ENCODE peak calls at places on chromosome 1, in seven cellular contexts. One of them, this sample, is unnamed.
A peak's percentile ranks its signal among the peaks of the same experiment; 100 is the strongest.

GRCh38 chr1:36258960-36259344 is 34.7 kb downstream of the THRAP3 start:
- DNase-seq in right lobe of liver: no peak
- DNase-seq in right atrium auricular region: no peak
- DNase-seq in PC-3: no peak
- DNase-seq in H7: no peak
- DNase-seq in sigmoid colon: no peak
- DNase-seq in testis: no peak
- DNase-seq in this sample: no peak

GRCh38 chr1:13804240-13804633 is 104.2 kb downstream of the PRDM2 start:
- DNase-seq in right lobe of liver: no peak
- DNase-seq in H7: no peak
- DNase-seq in testis: no peak
- DNase-seq in right atrium auricular region: no peak
- DNase-seq in sigmoid colon: no peak
- DNase-seq in PC-3: no peak
- DNase-seq in this sample: no peak

GRCh38 chr1:165383067-165383466 is 26.6 kb upstream of the LMX1A start:
- DNase-seq in right atrium auricular region: peak; percentile 74
- DNase-seq in testis: peak; percentile 20
- DNase-seq in sigmoid colon: peak; percentile 85
- DNase-seq in H7: no peak
- DNase-seq in PC-3: peak; percentile 70
- DNase-seq in right lobe of liver: no peak
- DNase-seq in this sample: peak; percentile 93

GRCh38 chr1:54989968-54990810 is 8.5 kb upstream of the BSND start:
- DNase-seq in right atrium auricular region: no peak
- DNase-seq in right lobe of liver: no peak
- DNase-seq in sigmoid colon: no peak
- DNase-seq in H7: no peak
- DNase-seq in PC-3: no peak
- DNase-seq in testis: no peak
- DNase-seq in this sample: no peak

GRCh38 chr1:53585116-53585515 is 125.9 kb downstream of the DMRTB1 start:
- DNase-seq in PC-3: no peak
- DNase-seq in right lobe of liver: no peak
- DNase-seq in testis: no peak
- DNase-seq in H7: no peak
- DNase-seq in right atrium auricular region: no peak
- DNase-seq in sigmoid colon: peak; percentile 55
- DNase-seq in this sample: no peak

GRCh38 chr1:100616121-100616621 is 78.2 kb downstream of the GPR88 start:
- DNase-seq in PC-3: no peak
- DNase-seq in right atrium auricular region: no peak
- DNase-seq in testis: no peak
- DNase-seq in H7: no peak
- DNase-seq in right lobe of liver: no peak
- DNase-seq in sigmoid colon: no peak
- DNase-seq in this sample: no peak

GRCh38 chr1:48415050-48415449 is 57.0 kb downstream of the SPATA6 start:
- DNase-seq in testis: no peak
- DNase-seq in right atrium auricular region: no peak
- DNase-seq in sigmoid colon: no peak
- DNase-seq in right lobe of liver: no peak
- DNase-seq in H7: no peak
- DNase-seq in PC-3: no peak
- DNase-seq in this sample: no peak

GRCh38 chr1:87765686-87766085 is 437.0 kb downstream of the LMO4 start:
- DNase-seq in right atrium auricular region: no peak
- DNase-seq in sigmoid colon: no peak
- DNase-seq in right lobe of liver: no peak
- DNase-seq in H7: no peak
- DNase-seq in testis: no peak
- DNase-seq in PC-3: peak; percentile 1
- DNase-seq in this sample: no peak

GRCh38 chr1:175269151-175269550 is 76.6 kb upstream of the KIAA0040 start:
- DNase-seq in right atrium auricular region: no peak
- DNase-seq in PC-3: peak; percentile 70
- DNase-seq in sigmoid colon: no peak
- DNase-seq in testis: no peak
- DNase-seq in right lobe of liver: no peak
- DNase-seq in H7: no peak
- DNase-seq in this sample: no peak

GRCh38 chr1:105337427-105337826 is 1587.7 kb downstream of the AMY1C start:
- DNase-seq in sigmoid colon: no peak
- DNase-seq in H7: no peak
- DNase-seq in PC-3: no peak
- DNase-seq in testis: no peak
- DNase-seq in right atrium auricular region: no peak
- DNase-seq in right lobe of liver: no peak
- DNase-seq in this sample: no peak

GRCh38 chr1:183096889-183097288 is 73.7 kb downstream of the LAMC1 start:
- DNase-seq in right atrium auricular region: no peak
- DNase-seq in PC-3: no peak
- DNase-seq in testis: peak; percentile 64
- DNase-seq in sigmoid colon: peak; percentile 77
- DNase-seq in right lobe of liver: no peak
- DNase-seq in H7: no peak
- DNase-seq in this sample: no peak

DNA sequence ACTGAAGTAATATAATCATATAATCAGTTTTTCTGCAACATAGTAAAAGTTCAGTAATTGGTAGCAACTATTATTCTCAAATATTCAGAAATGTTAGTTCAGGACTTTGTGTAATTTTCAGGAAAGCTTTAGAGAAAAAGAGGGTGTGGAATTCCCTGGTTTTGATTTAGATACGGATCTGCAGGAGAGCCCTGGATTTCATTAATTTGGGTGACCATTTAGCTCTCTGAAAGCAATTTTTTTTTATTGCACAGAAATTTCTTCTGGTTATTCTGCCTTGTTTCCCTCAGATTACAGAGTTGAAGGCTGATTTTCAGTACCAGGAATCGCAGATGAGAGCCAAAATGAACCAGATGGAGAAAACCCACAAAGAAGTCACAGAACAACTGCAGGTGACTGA is 13.8 kb upstream of the STX12 start:
- DNase-seq in testis: no peak
- DNase-seq in right atrium auricular region: no peak
- DNase-seq in PC-3: no peak
- DNase-seq in H7: no peak
- DNase-seq in sigmoid colon: no peak
- DNase-seq in right lobe of liver: no peak
- DNase-seq in this sample: no peak
- H3K36me3 ChIP-seq in testis: no peaks in the 10 kb centered on the region
- H3K36me3 ChIP-seq in right atrium auricular region: peaks cover 52% of the 10 kb centered on the region
- H3K36me3 ChIP-seq in PC-3: no peaks in the 10 kb centered on the region
- H3K36me3 ChIP-seq in H7: peaks cover 2% of the 10 kb centered on the region
- H3K36me3 ChIP-seq in sigmoid colon: peaks cover 35% of the 10 kb centered on the region
- H3K36me3 ChIP-seq in right lobe of liver: peaks cover 6% of the 10 kb centered on the region
- H3K36me3 ChIP-seq in this sample: peaks cover 38% of the 10 kb centered on the region

GRCh38 chr1:41844781-41845180 is 73.9 kb downstream of the HIVEP3 start:
- DNase-seq in right lobe of liver: no peak
- DNase-seq in PC-3: no peak
- DNase-seq in testis: no peak
- DNase-seq in right atrium auricular region: no peak
- DNase-seq in H7: no peak
- DNase-seq in sigmoid colon: no peak
- DNase-seq in this sample: no peak

GRCh38 chr1:41847011-41847410 is 71.7 kb downstream of the HIVEP3 start:
- DNase-seq in testis: no peak
- DNase-seq in PC-3: no peak
- DNase-seq in sigmoid colon: no peak
- DNase-seq in right atrium auricular region: no peak
- DNase-seq in right lobe of liver: no peak
- DNase-seq in H7: no peak
- DNase-seq in this sample: no peak

GRCh38 chr1:41847733-41848132 is 71.0 kb downstream of the HIVEP3 start:
- DNase-seq in testis: no peak
- DNase-seq in PC-3: no peak
- DNase-seq in right lobe of liver: no peak
- DNase-seq in right atrium auricular region: no peak
- DNase-seq in sigmoid colon: no peak
- DNase-seq in H7: no peak
- DNase-seq in this sample: no peak

GRCh38 chr1:41848216-41848952 is 70.3 kb downstream of the HIVEP3 start:
- DNase-seq in right atrium auricular region: no peak
- DNase-seq in testis: no peak
- DNase-seq in sigmoid colon: no peak
- DNase-seq in H7: no peak
- DNase-seq in PC-3: no peak
- DNase-seq in right lobe of liver: no peak
- DNase-seq in this sample: no peak

GRCh38 chr1:41846595-41846994 is 72.1 kb downstream of the HIVEP3 start:
- DNase-seq in PC-3: peak; percentile 43
- DNase-seq in H7: no peak
- DNase-seq in right lobe of liver: no peak
- DNase-seq in sigmoid colon: no peak
- DNase-seq in right atrium auricular region: no peak
- DNase-seq in testis: no peak
- DNase-seq in this sample: no peak
- H3K36me3 ChIP-seq in PC-3: no peaks in the 10 kb centered on the region
- H3K36me3 ChIP-seq in H7: no peaks in the 10 kb centered on the region
- H3K36me3 ChIP-seq in right lobe of liver: no peaks in the 10 kb centered on the region
- H3K36me3 ChIP-seq in sigmoid colon: no peaks in the 10 kb centered on the region
- H3K36me3 ChIP-seq in right atrium auricular region: no peaks in the 10 kb centered on the region
- H3K36me3 ChIP-seq in testis: no peaks in the 10 kb centered on the region
- H3K36me3 ChIP-seq in this sample: no peaks in the 10 kb centered on the region

GRCh38 chr1:17691147-17691634 is 63.9 kb upstream of the ACTL8 start:
- DNase-seq in H7: no peak
- DNase-seq in right atrium auricular region: no peak
- DNase-seq in PC-3: no peak
- DNase-seq in testis: no peak
- DNase-seq in right lobe of liver: no peak
- DNase-seq in sigmoid colon: no peak
- DNase-seq in this sample: no peak

GRCh38 chr1:17686258-17686657 is 68.9 kb upstream of the ACTL8 start:
- DNase-seq in PC-3: no peak
- DNase-seq in H7: no peak
- DNase-seq in right lobe of liver: no peak
- DNase-seq in testis: no peak
- DNase-seq in sigmoid colon: no peak
- DNase-seq in right atrium auricular region: no peak
- DNase-seq in this sample: no peak

GRCh38 chr1:17687125-17687524 is 68.0 kb upstream of the ACTL8 start:
- DNase-seq in right atrium auricular region: no peak
- DNase-seq in PC-3: no peak
- DNase-seq in sigmoid colon: no peak
- DNase-seq in testis: no peak
- DNase-seq in right lobe of liver: no peak
- DNase-seq in H7: no peak
- DNase-seq in this sample: no peak

GRCh38 chr1:17684810-17685209 is 70.3 kb upstream of the ACTL8 start:
- DNase-seq in PC-3: no peak
- DNase-seq in right atrium auricular region: no peak
- DNase-seq in testis: no peak
- DNase-seq in H7: peak; percentile 79
- DNase-seq in sigmoid colon: no peak
- DNase-seq in right lobe of liver: no peak
- DNase-seq in this sample: no peak

DNA sequence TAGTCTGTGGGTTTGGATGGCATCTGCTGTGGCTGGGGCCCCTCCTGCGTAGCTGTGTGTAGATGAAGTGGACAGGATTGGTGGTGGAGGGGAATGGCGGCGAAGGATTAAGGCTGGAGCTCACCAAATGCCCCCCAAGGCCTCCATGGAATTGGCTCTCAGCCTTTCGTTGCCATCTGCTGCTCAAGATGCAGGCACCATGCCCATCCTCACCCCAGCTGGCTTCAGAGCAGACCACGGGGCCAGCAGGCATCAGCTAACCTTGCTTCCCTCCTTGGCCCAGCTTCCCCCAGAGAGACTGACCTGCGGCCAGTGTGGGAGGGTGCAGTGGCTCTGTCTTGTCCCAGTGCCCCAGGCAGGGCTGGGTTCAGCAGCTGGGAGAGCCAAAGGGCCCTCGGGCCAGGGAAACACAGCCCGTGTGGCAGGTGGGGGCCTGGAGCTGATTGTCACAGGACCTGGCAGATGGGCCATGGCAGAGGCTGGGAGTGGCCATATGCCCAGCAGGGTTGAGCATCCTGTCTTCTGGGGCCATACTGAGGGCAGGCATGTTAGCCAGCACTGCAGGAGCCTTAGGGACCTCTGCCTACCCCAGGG is 66.8 kb upstream of the ACTL8 start:
- DNase-seq in PC-3: no peak
- DNase-seq in H7: no peak
- DNase-seq in right atrium auricular region: no peak
- DNase-seq in right lobe of liver: no peak
- DNase-seq in sigmoid colon: no peak
- DNase-seq in testis: no peak
- DNase-seq in this sample: no peak
- H3K36me3 ChIP-seq in PC-3: no peaks in the 10 kb centered on the region
- H3K36me3 ChIP-seq in H7: peaks cover 11% of the 10 kb centered on the region
- H3K36me3 ChIP-seq in right atrium auricular region: peaks cover 72% of the 10 kb centered on the region
- H3K36me3 ChIP-seq in right lobe of liver: peaks cover 12% of the 10 kb centered on the region
- H3K36me3 ChIP-seq in sigmoid colon: peaks cover 41% of the 10 kb centered on the region
- H3K36me3 ChIP-seq in testis: no peaks in the 10 kb centered on the region
- H3K36me3 ChIP-seq in this sample: peaks cover 24% of the 10 kb centered on the region

GRCh38 chr1:96815914-96816313 is 94.3 kb downstream of the PTBP2 start:
- DNase-seq in sigmoid colon: no peak
- DNase-seq in H7: no peak
- DNase-seq in right lobe of liver: no peak
- DNase-seq in right atrium auricular region: no peak
- DNase-seq in PC-3: no peak
- DNase-seq in testis: no peak
- DNase-seq in this sample: no peak
- H3K36me3 ChIP-seq in sigmoid colon: no peaks in the 10 kb centered on the region
- H3K36me3 ChIP-seq in H7: peaks cover 1% of the 10 kb centered on the region
- H3K36me3 ChIP-seq in right lobe of liver: no peaks in the 10 kb centered on the region
- H3K36me3 ChIP-seq in right atrium auricular region: peaks cover 9% of the 10 kb centered on the region
- H3K36me3 ChIP-seq in PC-3: peaks cover 17% of the 10 kb centered on the region
- H3K36me3 ChIP-seq in testis: no peaks in the 10 kb centered on the region
- H3K36me3 ChIP-seq in this sample: no peaks in the 10 kb centered on the region

This sample was measured in vagina.